ENCODE peak calls at places on chromosome 1, in eight cellular contexts. K is pancreas, P is suprapubic skin, I is colonic mucosa, V is left lung, Q is kidney, F is iPS DF 6.9, D is IMR-90. A is an unnamed sample.
A peak's percentile ranks its signal among the peaks of the same experiment; 100 is the strongest.

GRCh38 chr1:209651148-209651547 is 1.1 kb downstream of the LAMB3 start:
- DNase-seq in I (peak; percentile 91), V (peak; percentile 93), F (no peak), K (peak; percentile 74), P (no peak), D (peak; percentile 56), Q (peak; percentile 86), A (no peak)

GRCh38 chr1:38025233-38025632 is 12.7 kb downstream of the UTP11 start:
- DNase-seq in K (no peak), P (no peak), D (no peak), F (no peak), I (no peak), V (no peak), Q (no peak), A (no peak)

GRCh38 chr1:180267761-180268555 is 37.9 kb downstream of the LHX4 start:
- DNase-seq in Q (no peak), V (no peak), K (no peak), I (no peak), F (no peak), P (peak; percentile 67), D (no peak), A (no peak)

GRCh38 chr1:81021134-81021533 is 779.6 kb upstream of the ADGRL2 start:
- DNase-seq in Q (no peak), K (no peak), F (no peak), D (peak; percentile 6), V (no peak), P (no peak), I (no peak), A (no peak)

GRCh38 chr1:75134939-75135828 is 996 bp downstream of the LHX8 start:
- DNase-seq in D (peak; percentile 0), K (no peak), Q (no peak), F (no peak), P (no peak), V (peak; percentile 72), I (no peak), A (no peak)

GRCh38 chr1:53580009-53580400 is 120.8 kb downstream of the DMRTB1 start:
- DNase-seq in V (no peak), F (no peak), P (peak; percentile 38), D (no peak), Q (no peak), I (no peak), K (no peak), A (no peak)

GRCh38 chr1:38360807-38361206 is 314.2 kb upstream of the POU3F1 start:
- DNase-seq in F (no peak), D (no peak), Q (no peak), V (no peak), K (no peak), I (no peak), P (no peak), A (no peak)

GRCh38 chr1:206714331-206715058 is 29.8 kb downstream of the MAPKAPK2 start:
- DNase-seq in I (peak; percentile 65), P (no peak), D (peak; percentile 82), K (peak; percentile 57), Q (no peak), V (no peak), F (no peak), A (no peak)

GRCh38 chr1:116929961-116930592 is 20.4 kb downstream of the PTGFRN start:
- DNase-seq in P (no peak), K (no peak), D (no peak), V (no peak), I (no peak), F (no peak), Q (no peak), A (no peak)

GRCh38 chr1:226549937-226550670 is 1.5 kb downstream of the STUM start:
- DNase-seq in I (peak; percentile 74), D (no peak), F (no peak), P (no peak), K (peak; percentile 78), Q (peak; percentile 85), V (no peak), A (peak; percentile 79)

GRCh38 chr1:64790965-64791487 is 46.2 kb downstream of the RAVER2 start:
- DNase-seq in P (no peak), K (no peak), I (no peak), V (no peak), Q (no peak), D (no peak), F (no peak), A (no peak)

GRCh38 chr1:63693956-63694607 is 79.7 kb upstream of the ROR1 start:
- DNase-seq in F (no peak), P (no peak), Q (no peak), D (peak; percentile 52), K (no peak), I (no peak), V (no peak), A (no peak)

GRCh38 chr1:213914351-213914750 is 73.4 kb upstream of the PROX1 start:
- DNase-seq in K (no peak), I (no peak), P (no peak), V (no peak), Q (no peak), D (no peak), F (no peak), A (no peak)

GRCh38 chr1:15141933-15142647 is 11.5 kb upstream of the TMEM51 start:
- DNase-seq in P (no peak), K (peak; percentile 83), I (no peak), V (no peak), Q (no peak), D (peak; percentile 52), F (no peak), A (no peak)

GRCh38 chr1:207797229-207797973 is 45.5 kb downstream of the CD46 start:
- DNase-seq in I (peak; percentile 92), D (peak; percentile 89), F (peak; percentile 52), K (peak; percentile 91), P (peak; percentile 91), Q (peak; percentile 90), V (peak; percentile 75), A (peak; percentile 71)

GRCh38 chr1:77095231-77095630 is 124.0 kb downstream of the PIGK start:
- DNase-seq in P (no peak), D (no peak), K (no peak), F (no peak), I (no peak), Q (no peak), V (no peak), A (no peak)

GRCh38 chr1:98298319-98298718 is 363.2 kb upstream of the SNX7 start:
- DNase-seq in P (no peak), K (no peak), F (no peak), Q (no peak), D (no peak), V (no peak), I (no peak), A (no peak)

GRCh38 chr1:30033276-30034104 is 689.9 kb downstream of the MATN1 start:
- DNase-seq in V (no peak), P (no peak), K (no peak), I (peak; percentile 9), D (no peak), F (no peak), Q (no peak), A (no peak)

GRCh38 chr1:77976433-77977076 is 2.3 kb downstream of the FUBP1 start:
- DNase-seq in Q (no peak), F (no peak), V (no peak), K (no peak), D (no peak), P (no peak), I (no peak), A (no peak)

GRCh38 chr1:91830242-91831131 is 55.5 kb downstream of the TGFBR3 start:
- DNase-seq in P (no peak), F (no peak), I (peak; percentile 62), Q (peak; percentile 80), V (no peak), D (peak; percentile 91), K (peak; percentile 70), A (peak; percentile 2)
- H3K27ac ChIP-seq in P (peak overlapping the region; percentile 75), F (no peak overlapping the region), I (peak overlapping the region; percentile 54), Q (peak overlapping the region; percentile 87), V (peak overlapping the region; percentile 42), D (peak overlapping the region; percentile 3), K (peak overlapping the region; percentile 89), A (peak overlapping the region; percentile 36)

DNA sequence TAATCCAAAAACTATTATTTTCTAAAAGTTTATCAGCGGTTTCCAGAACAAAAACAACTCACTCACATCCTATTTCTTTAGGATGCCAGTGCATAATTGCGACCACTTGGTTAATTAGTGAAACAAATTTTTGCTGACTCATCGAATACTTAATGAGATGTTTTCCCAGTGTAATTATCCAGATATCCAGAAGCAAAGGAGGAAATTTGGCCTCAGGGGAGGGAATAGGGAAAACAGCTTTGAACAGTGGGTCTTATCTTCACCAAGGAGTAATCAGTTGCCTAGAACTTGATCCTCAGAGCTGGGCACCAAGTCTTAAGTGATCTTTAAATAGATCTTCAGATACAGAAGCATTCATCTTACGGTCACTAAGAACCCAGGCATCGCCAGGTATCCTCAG is 24.3 kb downstream of the STYXL2 start:
- DNase-seq in P (no peak), I (no peak), F (no peak), K (no peak), Q (no peak), D (no peak), V (no peak), A (no peak)
- H3K27ac ChIP-seq in P (no peak overlapping the region), I (no peak overlapping the region), F (no peak overlapping the region), K (no peak overlapping the region), Q (no peak overlapping the region), D (no peak overlapping the region), V (no peak overlapping the region), A (no peak overlapping the region)

GRCh38 chr1:196527941-196528340 is 80.3 kb downstream of the KCNT2 start:
- DNase-seq in D (no peak), I (no peak), V (no peak), Q (no peak), F (no peak), P (no peak), K (no peak), A (no peak)
- H3K27ac ChIP-seq in D (no peak overlapping the region), I (no peak overlapping the region), V (no peak overlapping the region), Q (no peak overlapping the region), F (no peak overlapping the region), P (peak overlapping the region; percentile 35), K (no peak overlapping the region), A (no peak overlapping the region)

GRCh38 chr1:93636712-93637111 is 44.9 kb downstream of the BCAR3 start:
- DNase-seq in D (no peak), P (no peak), V (no peak), Q (no peak), I (no peak), K (no peak), F (no peak), A (no peak)

GRCh38 chr1:93641527-93641926 is 40.1 kb downstream of the BCAR3 start:
- DNase-seq in V (no peak), I (no peak), K (no peak), P (no peak), F (no peak), D (peak; percentile 35), Q (no peak), A (no peak)

GRCh38 chr1:93640656-93641440 is 40.8 kb downstream of the BCAR3 start:
- DNase-seq in D (no peak), P (no peak), V (no peak), Q (no peak), I (no peak), F (no peak), K (no peak), A (no peak)

GRCh38 chr1:93638307-93638847 is 43.3 kb downstream of the BCAR3 start:
- DNase-seq in Q (no peak), K (no peak), D (no peak), P (no peak), F (no peak), I (no peak), V (no peak), A (no peak)

DNA sequence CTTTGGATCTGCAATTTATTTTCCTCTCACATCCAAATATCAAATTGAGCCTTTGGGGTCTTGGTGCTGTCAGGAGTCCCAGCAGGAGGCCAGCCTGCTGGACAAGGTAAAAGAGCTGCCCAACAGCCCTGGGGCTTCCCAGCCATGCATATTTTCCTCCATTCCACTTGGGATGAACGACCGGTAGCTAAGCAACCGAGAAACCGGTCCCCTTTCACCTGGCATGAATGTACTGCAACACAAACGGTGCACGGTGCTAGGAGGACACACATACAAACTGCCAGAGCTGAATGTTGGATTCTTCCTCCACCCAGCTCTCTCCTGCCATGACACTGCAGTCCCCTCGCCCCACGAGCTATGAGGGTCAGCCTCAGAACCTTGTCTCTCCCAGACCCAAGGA is 42.7 kb downstream of the BCAR3 start:
- DNase-seq in V (no peak), F (no peak), D (no peak), K (no peak), Q (no peak), I (no peak), P (no peak), A (no peak)
- H3K27ac ChIP-seq in V (peak overlapping the region; percentile 20), F (no peak overlapping the region), D (no peak overlapping the region), K (no peak overlapping the region), Q (peak overlapping the region; percentile 60), I (no peak overlapping the region), P (no peak overlapping the region), A (peak overlapping the region; percentile 59)

A was measured in caudate nucleus.